ENCODE peak calls at places on chromosomes 1 and 21, in eight cellular contexts. G, R, Y, W, F, X, Q and E are unnamed samples.

GRCh38 chr1:94323311-94324167 is 86.2 kb upstream of the ARHGAP29 start:
- DNase-seq in X (no peak), Y (no peak), R (no peak), Q (no peak), W (no peak), F (no peak), G (no peak), E (no peak)

GRCh38 chr1:28581531-28582247 is 10.4 kb upstream of the RAB42 start:
- DNase-seq in W (peak; percentile 94), Q (peak; percentile 96), Y (peak; percentile 75), R (peak; percentile 98), G (peak; percentile 85), X (peak; percentile 95), F (peak; percentile 95), E (peak; percentile 97)

GRCh38 chr21:31781737-31782136 is 49.8 kb upstream of the SCAF4 start:
- DNase-seq in W (no peak), X (no peak), Q (no peak), G (peak; percentile 13), R (no peak), F (peak; percentile 31), Y (no peak), E (peak; percentile 45)

GRCh38 chr1:179101566-179101965 is 19.7 kb downstream of the TOR3A start:
- DNase-seq in W (no peak), G (no peak), R (no peak), X (no peak), F (no peak), Q (no peak), Y (no peak), E (no peak)

GRCh38 chr1:213570487-213570886 is 417.3 kb upstream of the PROX1 start:
- DNase-seq in R (no peak), Y (no peak), Q (no peak), F (no peak), X (no peak), W (no peak), G (no peak), E (no peak)

GRCh38 chr1:27633298-27633610 is 1.7 kb downstream of the FGR start:
- DNase-seq in X (no peak), W (no peak), Y (no peak), F (no peak), R (no peak), G (no peak), Q (no peak), E (no peak)

GRCh38 chr1:5990913-5991783 is 1.1 kb downstream of the NPHP4 start:
- DNase-seq in X (no peak), F (no peak), Q (peak; percentile 58), W (peak; percentile 56), Y (no peak), R (peak; percentile 17), G (peak; percentile 12), E (peak; percentile 20)

GRCh38 chr1:43587594-43587993 is 56.9 kb downstream of the PTPRF start:
- DNase-seq in X (no peak), W (no peak), F (no peak), Y (peak; percentile 34), R (peak; percentile 62), Q (no peak), G (peak; percentile 8), E (peak; percentile 24)

GRCh38 chr1:25766721-25767436 is 33.1 kb upstream of the SELENON start:
- DNase-seq in G (no peak), W (no peak), X (no peak), R (no peak), F (no peak), Q (no peak), Y (no peak), E (no peak)

GRCh38 chr1:89609781-89610456 is 23.0 kb upstream of the LRRC8C start:
- DNase-seq in Y (no peak), W (no peak), X (peak; percentile 49), R (no peak), F (no peak), G (no peak), Q (peak; percentile 56), E (no peak)

GRCh38 chr1:66046415-66046814 is 253.7 kb downstream of the PDE4B start:
- DNase-seq in W (no peak), F (no peak), X (no peak), Q (no peak), G (no peak), Y (no peak), R (no peak), E (peak; percentile 35)

GRCh38 chr1:213486488-213486887 is 435.4 kb downstream of the RPS6KC1 start:
- DNase-seq in Y (no peak), R (no peak), G (no peak), Q (no peak), X (no peak), F (no peak), W (no peak), E (no peak)

GRCh38 chr21:34031835-34032370 is 41.5 kb upstream of the MRPS6 start:
- DNase-seq in X (no peak), Y (no peak), G (no peak), R (no peak), W (no peak), Q (no peak), F (no peak), E (no peak)

GRCh38 chr1:18658831-18659230 is 28.2 kb downstream of the PAX7 start:
- DNase-seq in Q (no peak), R (no peak), W (no peak), X (no peak), G (no peak), Y (no peak), F (no peak), E (no peak)

GRCh38 chr1:84584126-84584525 is 9.9 kb upstream of the CTBS start:
- DNase-seq in W (no peak), F (no peak), G (no peak), Q (no peak), Y (no peak), X (no peak), R (no peak), E (no peak)

GRCh38 chr1:90370696-90371095 is 346.4 kb downstream of the BARHL2 start:
- DNase-seq in X (no peak), G (peak; percentile 86), W (no peak), Q (no peak), F (no peak), R (no peak), Y (no peak), E (no peak)

GRCh38 chr1:113055570-113055969 is 17.4 kb upstream of the LRIG2 start:
- DNase-seq in Y (no peak), X (no peak), Q (no peak), W (no peak), F (no peak), R (no peak), G (no peak), E (no peak)

GRCh38 chr1:113057006-113057405 is 16.0 kb upstream of the LRIG2 start:
- DNase-seq in Q (no peak), W (no peak), R (no peak), F (no peak), G (no peak), X (no peak), Y (no peak), E (no peak)

GRCh38 chr1:113053344-113054138 is 19.5 kb upstream of the LRIG2 start:
- DNase-seq in Q (no peak), X (no peak), F (no peak), W (no peak), Y (no peak), G (no peak), R (no peak), E (no peak)

DNA sequence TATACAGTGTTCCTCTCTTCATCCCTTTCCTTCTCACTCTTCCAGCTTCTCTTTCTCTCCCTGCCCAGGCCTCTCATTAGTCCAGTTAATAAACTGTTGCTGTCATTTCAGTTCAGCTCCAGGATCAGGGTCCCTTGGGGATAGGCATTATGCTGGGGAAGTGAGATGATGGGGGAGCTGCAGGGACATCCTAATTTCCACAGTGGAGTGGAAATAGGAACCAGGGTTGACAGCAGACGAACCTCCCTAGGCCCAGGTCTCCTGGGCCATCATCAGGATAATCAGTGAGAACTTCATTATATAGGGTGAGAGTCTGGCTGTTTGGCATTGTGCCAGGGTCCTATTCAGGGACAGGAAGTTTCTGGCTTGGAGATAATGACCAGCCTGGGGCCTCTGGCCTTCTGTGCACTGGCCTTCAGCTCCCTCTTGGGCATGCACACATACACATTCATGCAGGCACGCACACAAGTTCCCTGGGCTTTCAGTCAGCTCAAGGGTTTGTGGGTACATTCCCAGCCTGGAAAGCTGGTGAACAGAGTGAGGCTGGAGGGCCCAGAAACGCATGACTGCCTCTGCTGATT is 14.0 kb upstream of the LRIG2 start:
- DNase-seq in Q (no peak), Y (no peak), G (no peak), X (no peak), F (no peak), R (no peak), W (no peak), E (no peak)
- H3K4me3 ChIP-seq in Q (no peak overlapping the region), Y (no peak overlapping the region), G (no peak overlapping the region), X (no peak overlapping the region), F (no peak overlapping the region), R (no peak overlapping the region), W (no peak overlapping the region), E (no peak overlapping the region)

DNA sequence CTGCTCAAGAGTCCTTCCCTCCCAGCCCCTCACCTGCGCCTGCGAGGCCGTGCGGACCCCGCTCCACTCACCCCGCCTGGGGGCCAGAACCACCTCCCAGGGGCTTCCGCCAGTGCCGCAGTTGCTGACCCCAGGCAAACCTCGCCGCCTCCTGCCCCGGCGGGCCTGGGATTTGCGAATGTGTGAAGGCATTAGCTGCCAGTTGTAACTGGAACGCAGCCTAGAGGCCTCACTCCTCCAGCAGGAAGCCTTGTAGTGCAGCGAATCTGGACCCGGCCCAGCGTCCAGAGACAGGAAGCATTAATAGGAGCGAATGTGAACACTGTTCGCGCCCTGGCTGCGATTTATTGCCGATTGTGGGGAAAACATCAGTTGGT is 140.9 kb upstream of the ARHGEF16 start:
- DNase-seq in Q (no peak), Y (peak; percentile 39), R (no peak), X (peak; percentile 70), W (no peak), G (peak; percentile 93), F (peak; percentile 85), E (peak; percentile 92)
- H3K4me3 ChIP-seq in Q (no peak overlapping the region), Y (no peak overlapping the region), R (no peak overlapping the region), X (no peak overlapping the region), W (no peak overlapping the region), G (no peak overlapping the region), F (no peak overlapping the region), E (no peak overlapping the region)

DNA sequence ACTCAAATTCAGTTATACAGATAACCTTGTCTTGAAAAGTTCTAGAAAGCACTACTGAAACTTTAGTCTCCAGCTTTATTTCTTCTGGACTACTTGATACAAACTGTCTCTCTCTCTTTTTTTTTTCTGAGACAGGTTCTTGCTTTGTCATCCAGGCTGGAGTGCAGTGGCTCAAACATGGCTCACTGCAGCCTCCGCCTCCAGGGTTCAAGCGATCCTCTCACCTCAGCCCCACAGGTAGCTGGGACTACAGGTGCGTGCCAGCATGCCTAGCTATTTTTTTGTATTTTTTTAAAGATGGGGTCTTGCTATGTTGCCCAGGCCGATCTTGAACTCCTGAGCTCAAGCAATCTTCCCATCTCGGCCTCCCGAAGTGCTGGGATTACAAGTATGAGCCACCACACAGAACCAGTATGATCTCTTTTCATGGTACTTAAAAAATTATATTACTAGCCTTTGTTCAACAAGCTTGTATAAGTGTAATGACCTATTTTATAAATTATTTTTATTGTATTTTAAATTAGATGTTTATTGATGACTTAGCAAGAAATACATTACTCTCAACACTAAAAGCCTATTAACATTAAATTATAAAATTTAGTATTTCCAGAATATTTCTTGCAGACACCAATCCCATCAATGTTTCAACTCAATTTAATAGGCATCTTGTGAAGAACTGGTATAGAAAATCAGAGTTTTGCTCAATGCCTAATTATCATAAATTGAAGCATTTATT is 36.1 kb upstream of the MTF2 start:
- DNase-seq in R (no peak), Q (no peak), Y (no peak), W (no peak), G (no peak), X (no peak), F (no peak), E (no peak)
- H3K4me3 ChIP-seq in R (no peak overlapping the region), Q (peak overlapping the region; percentile 38), Y (no peak overlapping the region), W (peak overlapping the region; percentile 52), G (no peak overlapping the region), X (no peak overlapping the region), F (no peak overlapping the region), E (no peak overlapping the region)

GRCh38 chr21:14559144-14559543 is 13.0 kb upstream of the SAMSN1 start:
- DNase-seq in Y (no peak), W (no peak), Q (no peak), F (no peak), G (no peak), R (no peak), X (no peak), E (no peak)
- H3K4me3 ChIP-seq in Y (no peak overlapping the region), W (no peak overlapping the region), Q (no peak overlapping the region), F (no peak overlapping the region), G (no peak overlapping the region), R (no peak overlapping the region), X (no peak overlapping the region), E (no peak overlapping the region)